ENCODE peak calls at places on chromosomes 4 and X, in ten cellular contexts. B, U, A, Y, J, D, V, W, L and Q are unnamed samples.

GRCh38 chr4:156169861-156170260 is 216.2 kb upstream of the CTSO start:
- DNase-seq in B (no peak), U (no peak), A (no peak), Y (no peak), J (no peak), D (no peak), V (no peak), W (no peak), L (no peak), Q (no peak)

GRCh38 chrX:44439242-44439641 is 95.8 kb upstream of the EFHC2 start:
- DNase-seq in B (no peak), U (no peak), A (no peak), Y (no peak), J (no peak), D (no peak), V (no peak), W (no peak), L (no peak), Q (no peak)

GRCh38 chr4:2804973-2805501 is 12.2 kb downstream of the SH3BP2 start:
- DNase-seq in B (no peak), U (no peak), A (no peak), Y (no peak), J (no peak), D (no peak), V (no peak), W (no peak), L (no peak), Q (no peak)

GRCh38 chrX:10103023-10103422 is 53.8 kb upstream of the CLCN4 start:
- DNase-seq in B (no peak), U (no peak), A (no peak), Y (no peak), J (peak; percentile 48), D (no peak), V (peak; percentile 43), W (no peak), L (no peak), Q (no peak)

GRCh38 chr4:128333309-128334006 is 45.8 kb upstream of the PGRMC2 start:
- DNase-seq in B (no peak), U (no peak), A (no peak), Y (no peak), J (no peak), D (no peak), V (no peak), W (no peak), L (no peak), Q (no peak)

GRCh38 chrX:11672213-11672612 is 6.5 kb upstream of the ARHGAP6 start:
- DNase-seq in B (no peak), U (no peak), A (no peak), Y (no peak), J (no peak), D (no peak), V (no peak), W (no peak), L (no peak), Q (no peak)

GRCh38 chr4:177229331-177229730 is 80.3 kb upstream of the NEIL3 start:
- DNase-seq in B (no peak), U (no peak), A (no peak), Y (no peak), J (peak; percentile 6), D (no peak), V (no peak), W (no peak), L (no peak), Q (no peak)

GRCh38 chrX:413322-414201 is 26.9 kb upstream of the PPP2R3B start:
- DNase-seq in B (no peak), U (no peak), A (no peak), Y (no peak), J (no peak), D (no peak), V (no peak), W (no peak), L (no peak), Q (no peak)